ENCODE peak calls at places on chromosomes 6 and 20, in eight cellular contexts. A is dermis microvascular lymphatic vessel endothelial cell; P is GM04504; S is Caki2; T is osteocyte; Q is effector CD4-positive, alpha-beta T cell; O is left ventricle myocardium inferior; C is left kidney. Z is an unnamed sample.

GRCh38 chr6:79353226-79353625 is 118.7 kb upstream of the HMGN3 start:
- DNase-seq in A (no peak), P (no peak), S (no peak), T (no peak), Q (no peak), O (no peak), C (no peak), Z (no peak)

GRCh38 chr6:7441048-7441775 is 51.6 kb downstream of the RIOK1 start:
- DNase-seq in A (no peak), P (no peak), S (no peak), T (no peak), Q (no peak), O (no peak), C (no peak), Z (no peak)

GRCh38 chr6:18280084-18280483 is 15.8 kb upstream of the DEK start:
- DNase-seq in A (no peak), P (no peak), S (no peak), T (no peak), Q (no peak), O (no peak), C (peak; percentile 74), Z (no peak)

GRCh38 chr6:64932486-64932885 is 774.5 kb downstream of the EYS start:
- DNase-seq in A (peak; percentile 10), P (no peak), S (no peak), T (no peak), Q (no peak), O (no peak), C (no peak), Z (no peak)

GRCh38 chr6:52598123-52598823 is 21.4 kb upstream of the TRAM2 start:
- DNase-seq in A (peak; percentile 68), P (no peak), S (peak; percentile 62), T (no peak), Q (no peak), O (peak; percentile 36), C (peak; percentile 94), Z (peak; percentile 36)

GRCh38 chr20:48703511-48704219 is 124.1 kb downstream of the PREX1 start:
- DNase-seq in A (no peak), P (no peak), S (no peak), T (no peak), Q (no peak), O (no peak), C (no peak), Z (peak; percentile 58)

GRCh38 chr20:41087777-41088176 is 49.6 kb upstream of the PLCG1 start:
- DNase-seq in A (no peak), P (no peak), S (no peak), T (no peak), Q (no peak), O (no peak), C (no peak), Z (no peak)

GRCh38 chr6:97460394-97460793 is 177.4 kb upstream of the MMS22L start:
- DNase-seq in A (no peak), P (no peak), S (no peak), T (no peak), Q (no peak), O (no peak), C (no peak), Z (no peak)

GRCh38 chr20:59184880-59185447 is 21.3 kb downstream of the ZNF831 start:
- DNase-seq in A (no peak), P (no peak), S (no peak), T (no peak), Q (no peak), O (no peak), C (no peak), Z (no peak)